ENCODE peak calls at places on chromosomes 6 and 20, in seven cellular contexts. One of them, this sample, is unnamed.

GRCh38 chr6:20455175-20456075 is 53.7 kb downstream of the E2F3 start:
- DNase-seq in CD4-positive, CD25-positive, alpha-beta regulatory T cell: no peak
- DNase-seq in sigmoid colon: no peak
- DNase-seq in CD8-positive, alpha-beta T cell: no peak
- DNase-seq in transverse colon: peak; percentile 38
- DNase-seq in GM23248: peak; percentile 38
- DNase-seq in cardiac muscle cell: no peak
- DNase-seq in this sample: no peak

GRCh38 chr6:108798672-108799355 is 49.4 kb upstream of the ARMC2 start:
- DNase-seq in CD4-positive, CD25-positive, alpha-beta regulatory T cell: peak; percentile 43
- DNase-seq in sigmoid colon: no peak
- DNase-seq in CD8-positive, alpha-beta T cell: peak; percentile 56
- DNase-seq in transverse colon: peak; percentile 54
- DNase-seq in GM23248: no peak
- DNase-seq in cardiac muscle cell: peak; percentile 22
- DNase-seq in this sample: peak; percentile 27

GRCh38 chr20:63567382-63568169 is 6.5 kb downstream of the HELZ2 start:
- DNase-seq in CD4-positive, CD25-positive, alpha-beta regulatory T cell: peak; percentile 52
- DNase-seq in sigmoid colon: no peak
- DNase-seq in CD8-positive, alpha-beta T cell: peak; percentile 56
- DNase-seq in transverse colon: peak; percentile 75
- DNase-seq in GM23248: no peak
- DNase-seq in cardiac muscle cell: no peak
- DNase-seq in this sample: no peak

GRCh38 chr6:160118620-160119234 is 2.9 kb upstream of the SLC22A1 start:
- DNase-seq in CD4-positive, CD25-positive, alpha-beta regulatory T cell: no peak
- DNase-seq in sigmoid colon: no peak
- DNase-seq in CD8-positive, alpha-beta T cell: no peak
- DNase-seq in transverse colon: no peak
- DNase-seq in GM23248: no peak
- DNase-seq in cardiac muscle cell: no peak
- DNase-seq in this sample: no peak

GRCh38 chr6:165627366-165627765 is 35.7 kb downstream of the PDE10A start:
- DNase-seq in CD4-positive, CD25-positive, alpha-beta regulatory T cell: no peak
- DNase-seq in sigmoid colon: no peak
- DNase-seq in CD8-positive, alpha-beta T cell: no peak
- DNase-seq in transverse colon: no peak
- DNase-seq in GM23248: no peak
- DNase-seq in cardiac muscle cell: no peak
- DNase-seq in this sample: no peak

GRCh38 chr20:38888059-38888831 is 38.0 kb upstream of the FAM83D start:
- DNase-seq in CD4-positive, CD25-positive, alpha-beta regulatory T cell: no peak
- DNase-seq in sigmoid colon: no peak
- DNase-seq in CD8-positive, alpha-beta T cell: no peak
- DNase-seq in transverse colon: no peak
- DNase-seq in GM23248: no peak
- DNase-seq in cardiac muscle cell: no peak
- DNase-seq in this sample: no peak

GRCh38 chr6:16729183-16729696 is 32.0 kb downstream of the ATXN1 start:
- DNase-seq in CD4-positive, CD25-positive, alpha-beta regulatory T cell: no peak
- DNase-seq in sigmoid colon: no peak
- DNase-seq in CD8-positive, alpha-beta T cell: no peak
- DNase-seq in transverse colon: no peak
- DNase-seq in GM23248: peak; percentile 61
- DNase-seq in cardiac muscle cell: no peak
- DNase-seq in this sample: no peak

GRCh38 chr20:63428906-63429575 is 43.4 kb downstream of the KCNQ2 start:
- DNase-seq in CD4-positive, CD25-positive, alpha-beta regulatory T cell: no peak
- DNase-seq in sigmoid colon: no peak
- DNase-seq in CD8-positive, alpha-beta T cell: no peak
- DNase-seq in transverse colon: no peak
- DNase-seq in GM23248: no peak
- DNase-seq in cardiac muscle cell: no peak
- DNase-seq in this sample: no peak

GRCh38 chr20:23515250-23515939 is 24.5 kb downstream of the CST8 start:
- DNase-seq in CD4-positive, CD25-positive, alpha-beta regulatory T cell: no peak
- DNase-seq in sigmoid colon: no peak
- DNase-seq in CD8-positive, alpha-beta T cell: no peak
- DNase-seq in transverse colon: no peak
- DNase-seq in GM23248: peak; percentile 7
- DNase-seq in cardiac muscle cell: no peak
- DNase-seq in this sample: peak; percentile 97

GRCh38 chr6:111730835-111731234 is 125.2 kb upstream of the TRAF3IP2 start:
- DNase-seq in CD4-positive, CD25-positive, alpha-beta regulatory T cell: no peak
- DNase-seq in sigmoid colon: no peak
- DNase-seq in CD8-positive, alpha-beta T cell: no peak
- DNase-seq in transverse colon: no peak
- DNase-seq in GM23248: no peak
- DNase-seq in cardiac muscle cell: no peak
- DNase-seq in this sample: no peak

GRCh38 chr6:111727041-111727440 is 121.4 kb upstream of the TRAF3IP2 start:
- DNase-seq in CD4-positive, CD25-positive, alpha-beta regulatory T cell: no peak
- DNase-seq in sigmoid colon: no peak
- DNase-seq in CD8-positive, alpha-beta T cell: no peak
- DNase-seq in transverse colon: no peak
- DNase-seq in GM23248: peak; percentile 98
- DNase-seq in cardiac muscle cell: no peak
- DNase-seq in this sample: no peak

GRCh38 chr6:111725446-111726112 is 119.9 kb upstream of the TRAF3IP2 start:
- DNase-seq in CD4-positive, CD25-positive, alpha-beta regulatory T cell: no peak
- DNase-seq in sigmoid colon: no peak
- DNase-seq in CD8-positive, alpha-beta T cell: no peak
- DNase-seq in transverse colon: no peak
- DNase-seq in GM23248: peak; percentile 90
- DNase-seq in cardiac muscle cell: no peak
- DNase-seq in this sample: no peak

GRCh38 chr6:111724505-111724904 is 118.8 kb upstream of the TRAF3IP2 start:
- DNase-seq in CD4-positive, CD25-positive, alpha-beta regulatory T cell: peak; percentile 43
- DNase-seq in sigmoid colon: no peak
- DNase-seq in CD8-positive, alpha-beta T cell: no peak
- DNase-seq in transverse colon: no peak
- DNase-seq in GM23248: no peak
- DNase-seq in cardiac muscle cell: no peak
- DNase-seq in this sample: no peak

GRCh38 chr6:111727798-111728197 is 122.1 kb upstream of the TRAF3IP2 start:
- DNase-seq in CD4-positive, CD25-positive, alpha-beta regulatory T cell: no peak
- DNase-seq in sigmoid colon: no peak
- DNase-seq in CD8-positive, alpha-beta T cell: no peak
- DNase-seq in transverse colon: no peak
- DNase-seq in GM23248: peak; percentile 61
- DNase-seq in cardiac muscle cell: no peak
- DNase-seq in this sample: peak; percentile 15
- H3K4me1 ChIP-seq in CD4-positive, CD25-positive, alpha-beta regulatory T cell: peaks cover 51% of the 10 kb centered on the region
- H3K4me1 ChIP-seq in sigmoid colon: peaks cover 7% of the 10 kb centered on the region
- H3K4me1 ChIP-seq in CD8-positive, alpha-beta T cell: peaks cover 51% of the 10 kb centered on the region
- H3K4me1 ChIP-seq in transverse colon: no peaks in the 10 kb centered on the region
- H3K4me1 ChIP-seq in GM23248: peaks cover 50% of the 10 kb centered on the region
- H3K4me1 ChIP-seq in cardiac muscle cell: no peaks in the 10 kb centered on the region
- H3K4me1 ChIP-seq in this sample: no peaks in the 10 kb centered on the region

GRCh38 chr6:87066449-87067288 is 28.2 kb downstream of the CGA start:
- DNase-seq in CD4-positive, CD25-positive, alpha-beta regulatory T cell: peak; percentile 51
- DNase-seq in sigmoid colon: no peak
- DNase-seq in CD8-positive, alpha-beta T cell: peak; percentile 20
- DNase-seq in transverse colon: peak; percentile 42
- DNase-seq in GM23248: peak; percentile 78
- DNase-seq in cardiac muscle cell: peak; percentile 67
- DNase-seq in this sample: peak; percentile 80
- H3K4me3 ChIP-seq in CD4-positive, CD25-positive, alpha-beta regulatory T cell: peak overlapping the region; percentile 64
- H3K4me3 ChIP-seq in sigmoid colon: no peak overlapping the region
- H3K4me3 ChIP-seq in CD8-positive, alpha-beta T cell: no peak overlapping the region
- H3K4me3 ChIP-seq in transverse colon: peak overlapping the region; percentile 40
- H3K4me3 ChIP-seq in GM23248: peak overlapping the region; percentile 64
- H3K4me3 ChIP-seq in cardiac muscle cell: no peak overlapping the region
- H3K4me3 ChIP-seq in this sample: peak overlapping the region; percentile 9

GRCh38 chr20:42886801-42887200 is 302.9 kb downstream of the PTPRT start:
- DNase-seq in CD4-positive, CD25-positive, alpha-beta regulatory T cell: no peak
- DNase-seq in sigmoid colon: no peak
- DNase-seq in CD8-positive, alpha-beta T cell: no peak
- DNase-seq in transverse colon: no peak
- DNase-seq in GM23248: no peak
- DNase-seq in cardiac muscle cell: no peak
- DNase-seq in this sample: no peak
- H3K9me3 ChIP-seq in CD4-positive, CD25-positive, alpha-beta regulatory T cell: no peaks in the 10 kb centered on the region
- H3K9me3 ChIP-seq in sigmoid colon: no peaks in the 10 kb centered on the region
- H3K9me3 ChIP-seq in CD8-positive, alpha-beta T cell: no peaks in the 10 kb centered on the region
- H3K9me3 ChIP-seq in transverse colon: no peaks in the 10 kb centered on the region
- H3K9me3 ChIP-seq in GM23248: no peaks in the 10 kb centered on the region
- H3K9me3 ChIP-seq in cardiac muscle cell: no peaks in the 10 kb centered on the region
- H3K9me3 ChIP-seq in this sample: no peaks in the 10 kb centered on the region

GRCh38 chr6:52571099-52571755 is 5.6 kb downstream of the TRAM2 start:
- DNase-seq in CD4-positive, CD25-positive, alpha-beta regulatory T cell: no peak
- DNase-seq in sigmoid colon: no peak
- DNase-seq in CD8-positive, alpha-beta T cell: no peak
- DNase-seq in transverse colon: no peak
- DNase-seq in GM23248: peak; percentile 79
- DNase-seq in cardiac muscle cell: no peak
- DNase-seq in this sample: no peak
- H3K4me1 ChIP-seq in CD4-positive, CD25-positive, alpha-beta regulatory T cell: peaks cover 39% of the 10 kb centered on the region
- H3K4me1 ChIP-seq in sigmoid colon: peaks cover 98% of the 10 kb centered on the region
- H3K4me1 ChIP-seq in CD8-positive, alpha-beta T cell: peaks cover 37% of the 10 kb centered on the region
- H3K4me1 ChIP-seq in transverse colon: peaks cover 16% of the 10 kb centered on the region
- H3K4me1 ChIP-seq in GM23248: peaks cover 78% of the 10 kb centered on the region
- H3K4me1 ChIP-seq in cardiac muscle cell: peaks cover 52% of the 10 kb centered on the region
- H3K4me1 ChIP-seq in this sample: peaks cover 52% of the 10 kb centered on the region

DNA sequence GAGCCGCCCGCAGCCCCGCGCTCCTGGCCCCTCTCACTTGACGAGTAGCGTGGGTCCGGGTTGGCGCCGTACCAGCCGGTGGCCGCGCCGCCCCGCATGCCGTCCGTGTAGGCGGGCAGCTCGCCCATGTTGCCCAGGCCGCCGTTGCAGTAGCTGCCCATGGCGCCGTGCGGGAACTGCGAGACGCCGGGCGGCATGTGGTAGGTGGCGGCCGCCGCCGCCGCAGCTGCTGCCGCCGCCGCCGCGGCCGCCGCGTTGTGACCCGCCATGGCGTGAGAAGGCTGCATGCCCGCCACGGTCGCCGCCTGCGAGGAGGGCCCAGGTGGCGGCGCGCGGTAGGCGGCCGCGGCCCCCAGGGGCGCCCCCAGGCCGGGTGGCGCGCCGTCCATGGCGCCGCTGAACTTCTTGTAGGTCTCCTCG is 395 bp downstream of the NKX2-4 start:
- DNase-seq in CD4-positive, CD25-positive, alpha-beta regulatory T cell: no peak
- DNase-seq in sigmoid colon: no peak
- DNase-seq in CD8-positive, alpha-beta T cell: peak; percentile 7
- DNase-seq in transverse colon: no peak
- DNase-seq in GM23248: peak; percentile 58
- DNase-seq in cardiac muscle cell: no peak
- DNase-seq in this sample: no peak
- H3K4me3 ChIP-seq in CD4-positive, CD25-positive, alpha-beta regulatory T cell: no peak overlapping the region
- H3K4me3 ChIP-seq in sigmoid colon: peak overlapping the region; percentile 25
- H3K4me3 ChIP-seq in CD8-positive, alpha-beta T cell: no peak overlapping the region
- H3K4me3 ChIP-seq in transverse colon: peak overlapping the region; percentile 31
- H3K4me3 ChIP-seq in GM23248: no peak overlapping the region
- H3K4me3 ChIP-seq in cardiac muscle cell: no peak overlapping the region
- H3K4me3 ChIP-seq in this sample: peak overlapping the region; percentile 19